ENCODE peak calls at places on chromosomes 5 and 9, in nine cellular contexts. One of them, this sample, is unnamed.

GRCh38 chr9:124735121-124735520 is 36.0 kb downstream of the NR6A1 start:
- DNase-seq in esophagus muscularis mucosa: no peak
- DNase-seq in endothelial cell of umbilical vein: peak; percentile 48
- DNase-seq in tibial artery: no peak
- DNase-seq in PC-3: peak; percentile 69
- DNase-seq in IMR-90: peak; percentile 53
- DNase-seq in sigmoid colon: no peak
- DNase-seq in A549: no peak
- DNase-seq in heart right ventricle: no peak
- DNase-seq in this sample: peak; percentile 80

GRCh38 chr9:107539427-107540154 is 50.0 kb upstream of the KLF4 start:
- DNase-seq in esophagus muscularis mucosa: no peak
- DNase-seq in endothelial cell of umbilical vein: no peak
- DNase-seq in tibial artery: peak; percentile 54
- DNase-seq in PC-3: peak; percentile 24
- DNase-seq in IMR-90: no peak
- DNase-seq in sigmoid colon: peak; percentile 69
- DNase-seq in A549: no peak
- DNase-seq in heart right ventricle: no peak
- DNase-seq in this sample: no peak

GRCh38 chr5:72160299-72160698 is 53.0 kb downstream of the MAP1B start:
- DNase-seq in esophagus muscularis mucosa: no peak
- DNase-seq in endothelial cell of umbilical vein: peak; percentile 87
- DNase-seq in tibial artery: no peak
- DNase-seq in PC-3: no peak
- DNase-seq in IMR-90: peak; percentile 99
- DNase-seq in sigmoid colon: no peak
- DNase-seq in A549: no peak
- DNase-seq in heart right ventricle: no peak
- DNase-seq in this sample: no peak

GRCh38 chr5:174834081-174834480 is 109.7 kb downstream of the MSX2 start:
- DNase-seq in esophagus muscularis mucosa: no peak
- DNase-seq in endothelial cell of umbilical vein: no peak
- DNase-seq in tibial artery: no peak
- DNase-seq in PC-3: no peak
- DNase-seq in IMR-90: no peak
- DNase-seq in sigmoid colon: no peak
- DNase-seq in A549: no peak
- DNase-seq in heart right ventricle: no peak
- DNase-seq in this sample: no peak

GRCh38 chr5:124980174-124980941 is 233.9 kb upstream of the ZNF608 start:
- DNase-seq in esophagus muscularis mucosa: no peak
- DNase-seq in endothelial cell of umbilical vein: no peak
- DNase-seq in tibial artery: no peak
- DNase-seq in PC-3: no peak
- DNase-seq in IMR-90: no peak
- DNase-seq in sigmoid colon: no peak
- DNase-seq in A549: no peak
- DNase-seq in heart right ventricle: no peak
- DNase-seq in this sample: no peak

GRCh38 chr9:129995409-129996160 is 47.4 kb downstream of the FNBP1 start:
- DNase-seq in esophagus muscularis mucosa: no peak
- DNase-seq in endothelial cell of umbilical vein: peak; percentile 32
- DNase-seq in tibial artery: no peak
- DNase-seq in PC-3: peak; percentile 69
- DNase-seq in IMR-90: peak; percentile 54
- DNase-seq in sigmoid colon: no peak
- DNase-seq in A549: no peak
- DNase-seq in heart right ventricle: no peak
- DNase-seq in this sample: peak; percentile 63

GRCh38 chr9:114501786-114502682 is 3.2 kb downstream of the WHRN start:
- DNase-seq in esophagus muscularis mucosa: no peak
- DNase-seq in endothelial cell of umbilical vein: no peak
- DNase-seq in tibial artery: no peak
- DNase-seq in PC-3: peak; percentile 64
- DNase-seq in IMR-90: peak; percentile 81
- DNase-seq in sigmoid colon: no peak
- DNase-seq in A549: peak; percentile 30
- DNase-seq in heart right ventricle: no peak
- DNase-seq in this sample: peak; percentile 75

GRCh38 chr9:128391956-128392301 is 20.8 kb downstream of the URM1 start:
- DNase-seq in esophagus muscularis mucosa: no peak
- DNase-seq in endothelial cell of umbilical vein: no peak
- DNase-seq in tibial artery: no peak
- DNase-seq in PC-3: no peak
- DNase-seq in IMR-90: no peak
- DNase-seq in sigmoid colon: no peak
- DNase-seq in A549: no peak
- DNase-seq in heart right ventricle: no peak
- DNase-seq in this sample: no peak

GRCh38 chr5:52875827-52876226 is 88.1 kb downstream of the ITGA1 start:
- DNase-seq in esophagus muscularis mucosa: no peak
- DNase-seq in endothelial cell of umbilical vein: no peak
- DNase-seq in tibial artery: no peak
- DNase-seq in PC-3: no peak
- DNase-seq in IMR-90: no peak
- DNase-seq in sigmoid colon: no peak
- DNase-seq in A549: no peak
- DNase-seq in heart right ventricle: peak; percentile 13
- DNase-seq in this sample: no peak

GRCh38 chr9:94804917-94805544 is 78.5 kb downstream of the AOPEP start:
- DNase-seq in esophagus muscularis mucosa: no peak
- DNase-seq in endothelial cell of umbilical vein: peak; percentile 29
- DNase-seq in tibial artery: no peak
- DNase-seq in PC-3: peak; percentile 35
- DNase-seq in IMR-90: no peak
- DNase-seq in sigmoid colon: no peak
- DNase-seq in A549: peak; percentile 62
- DNase-seq in heart right ventricle: no peak
- DNase-seq in this sample: peak; percentile 55

DNA sequence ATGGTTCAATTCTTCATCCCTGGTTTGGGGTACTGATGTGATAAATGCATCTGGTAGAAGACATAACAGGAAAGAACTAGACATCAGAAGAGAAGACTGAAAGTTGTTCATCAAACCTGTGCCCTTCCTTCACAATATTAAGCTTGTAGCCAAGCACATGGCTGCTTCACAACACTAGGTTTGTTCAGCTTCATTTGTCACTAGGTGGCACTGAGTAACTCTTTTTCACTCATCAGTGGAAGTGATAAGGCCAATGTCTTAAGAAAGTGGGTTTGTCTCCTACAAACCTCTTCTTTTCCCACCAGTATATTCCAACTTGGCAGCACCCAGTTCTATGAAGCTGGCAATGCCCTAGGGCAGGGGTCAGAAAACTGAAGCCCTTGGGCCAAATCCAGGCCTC is 26.9 kb downstream of the ZNF484 start:
- DNase-seq in esophagus muscularis mucosa: no peak
- DNase-seq in endothelial cell of umbilical vein: no peak
- DNase-seq in tibial artery: no peak
- DNase-seq in PC-3: peak; percentile 26
- DNase-seq in IMR-90: no peak
- DNase-seq in sigmoid colon: no peak
- DNase-seq in A549: peak; percentile 21
- DNase-seq in heart right ventricle: no peak
- DNase-seq in this sample: no peak
- TF ChIP-seq CTCF in esophagus muscularis mucosa: no peak
- TF ChIP-seq CTCF in endothelial cell of umbilical vein: no peak
- TF ChIP-seq CTCF in tibial artery: no peak
- TF ChIP-seq CTCF in PC-3: peak; percentile 17
- TF ChIP-seq CTCF in IMR-90: no peak
- TF ChIP-seq CTCF in sigmoid colon: no peak
- TF ChIP-seq CTCF in A549: no peak
- TF ChIP-seq CTCF in heart right ventricle: no peak
- TF ChIP-seq CTCF in this sample: no peak

GRCh38 chr9:31588010-31588409 is 796.4 kb upstream of the ACO1 start:
- DNase-seq in esophagus muscularis mucosa: no peak
- DNase-seq in endothelial cell of umbilical vein: no peak
- DNase-seq in tibial artery: no peak
- DNase-seq in PC-3: no peak
- DNase-seq in IMR-90: no peak
- DNase-seq in sigmoid colon: no peak
- DNase-seq in A549: no peak
- DNase-seq in heart right ventricle: peak; percentile 3
- DNase-seq in this sample: no peak

GRCh38 chr9:31588756-31589155 is 795.7 kb upstream of the ACO1 start:
- DNase-seq in esophagus muscularis mucosa: no peak
- DNase-seq in endothelial cell of umbilical vein: no peak
- DNase-seq in tibial artery: no peak
- DNase-seq in PC-3: no peak
- DNase-seq in IMR-90: no peak
- DNase-seq in sigmoid colon: no peak
- DNase-seq in A549: no peak
- DNase-seq in heart right ventricle: no peak
- DNase-seq in this sample: peak; percentile 51

GRCh38 chr9:31585158-31585557 is 799.3 kb upstream of the ACO1 start:
- DNase-seq in esophagus muscularis mucosa: no peak
- DNase-seq in endothelial cell of umbilical vein: no peak
- DNase-seq in tibial artery: no peak
- DNase-seq in PC-3: no peak
- DNase-seq in IMR-90: no peak
- DNase-seq in sigmoid colon: no peak
- DNase-seq in A549: no peak
- DNase-seq in heart right ventricle: no peak
- DNase-seq in this sample: no peak

GRCh38 chr9:31587176-31587575 is 797.3 kb upstream of the ACO1 start:
- DNase-seq in esophagus muscularis mucosa: no peak
- DNase-seq in endothelial cell of umbilical vein: no peak
- DNase-seq in tibial artery: no peak
- DNase-seq in PC-3: no peak
- DNase-seq in IMR-90: no peak
- DNase-seq in sigmoid colon: no peak
- DNase-seq in A549: no peak
- DNase-seq in heart right ventricle: no peak
- DNase-seq in this sample: no peak

GRCh38 chr9:31590091-31590490 is 794.4 kb upstream of the ACO1 start:
- DNase-seq in esophagus muscularis mucosa: no peak
- DNase-seq in endothelial cell of umbilical vein: no peak
- DNase-seq in tibial artery: no peak
- DNase-seq in PC-3: peak; percentile 2
- DNase-seq in IMR-90: no peak
- DNase-seq in sigmoid colon: no peak
- DNase-seq in A549: no peak
- DNase-seq in heart right ventricle: no peak
- DNase-seq in this sample: no peak
- H3K27ac ChIP-seq in esophagus muscularis mucosa: no peak overlapping the region
- H3K27ac ChIP-seq in endothelial cell of umbilical vein: no peak overlapping the region
- H3K27ac ChIP-seq in tibial artery: no peak overlapping the region
- H3K27ac ChIP-seq in PC-3: no peak overlapping the region
- H3K27ac ChIP-seq in IMR-90: no peak overlapping the region
- H3K27ac ChIP-seq in sigmoid colon: no peak overlapping the region
- H3K27ac ChIP-seq in A549: no peak overlapping the region
- H3K27ac ChIP-seq in heart right ventricle: no peak overlapping the region
- H3K27ac ChIP-seq in this sample: no peak overlapping the region

DNA sequence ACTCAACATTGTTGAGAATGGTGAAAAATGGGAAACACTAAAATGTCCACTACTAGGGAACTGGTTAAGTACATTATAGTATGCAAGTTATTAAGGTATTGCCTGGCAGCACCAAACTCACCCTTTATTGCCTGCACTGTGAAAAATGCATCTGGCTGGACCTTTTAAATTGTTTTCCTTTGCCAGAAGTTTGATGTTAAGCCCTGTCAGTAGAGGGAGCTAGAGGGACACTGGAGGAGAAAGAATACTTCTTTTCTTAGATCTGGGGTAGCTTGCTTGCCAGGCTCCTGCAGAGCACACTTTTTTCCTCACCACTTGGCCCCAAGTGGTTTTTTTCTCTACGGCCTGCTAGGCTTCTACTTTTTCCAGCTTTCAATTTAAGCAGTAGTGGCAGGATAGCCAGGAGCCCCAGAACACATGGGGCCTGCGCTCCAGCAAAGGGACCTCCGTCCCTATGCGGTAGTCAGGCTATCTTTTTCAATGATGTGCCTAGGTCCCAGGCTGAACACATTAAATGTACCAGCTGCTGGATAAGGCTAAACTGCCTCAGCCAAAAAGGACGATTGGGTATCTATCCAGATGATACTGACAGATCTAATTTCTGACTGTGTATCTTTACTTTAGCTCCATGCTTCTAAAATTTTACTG is 8.0 kb upstream of the HABP4 start:
- DNase-seq in esophagus muscularis mucosa: no peak
- DNase-seq in endothelial cell of umbilical vein: no peak
- DNase-seq in tibial artery: no peak
- DNase-seq in PC-3: peak; percentile 59
- DNase-seq in IMR-90: peak; percentile 23
- DNase-seq in sigmoid colon: no peak
- DNase-seq in A549: peak; percentile 56
- DNase-seq in heart right ventricle: no peak
- DNase-seq in this sample: no peak
- TF ChIP-seq CTCF in esophagus muscularis mucosa: peak; percentile 49
- TF ChIP-seq CTCF in endothelial cell of umbilical vein: peak; percentile 25
- TF ChIP-seq CTCF in tibial artery: no peak
- TF ChIP-seq CTCF in PC-3: peak; percentile 59
- TF ChIP-seq CTCF in IMR-90: peak; percentile 44
- TF ChIP-seq CTCF in sigmoid colon: peak; percentile 16
- TF ChIP-seq CTCF in A549: peak; percentile 50
- TF ChIP-seq CTCF in heart right ventricle: peak; percentile 11
- TF ChIP-seq CTCF in this sample: peak; percentile 30

GRCh38 chr9:720239-720881 is 121.1 kb upstream of the DMRT1 start:
- DNase-seq in esophagus muscularis mucosa: no peak
- DNase-seq in endothelial cell of umbilical vein: no peak
- DNase-seq in tibial artery: no peak
- DNase-seq in PC-3: no peak
- DNase-seq in IMR-90: no peak
- DNase-seq in sigmoid colon: no peak
- DNase-seq in A549: no peak
- DNase-seq in heart right ventricle: no peak
- DNase-seq in this sample: no peak

GRCh38 chr9:714675-715074 is 126.8 kb upstream of the DMRT1 start:
- DNase-seq in esophagus muscularis mucosa: no peak
- DNase-seq in endothelial cell of umbilical vein: no peak
- DNase-seq in tibial artery: no peak
- DNase-seq in PC-3: no peak
- DNase-seq in IMR-90: no peak
- DNase-seq in sigmoid colon: no peak
- DNase-seq in A549: no peak
- DNase-seq in heart right ventricle: no peak
- DNase-seq in this sample: no peak

GRCh38 chr9:715743-716400 is 125.6 kb upstream of the DMRT1 start:
- DNase-seq in esophagus muscularis mucosa: no peak
- DNase-seq in endothelial cell of umbilical vein: peak; percentile 39
- DNase-seq in tibial artery: no peak
- DNase-seq in PC-3: no peak
- DNase-seq in IMR-90: peak; percentile 68
- DNase-seq in sigmoid colon: no peak
- DNase-seq in A549: no peak
- DNase-seq in heart right ventricle: no peak
- DNase-seq in this sample: no peak

GRCh38 chr9:715310-715709 is 126.2 kb upstream of the DMRT1 start:
- DNase-seq in esophagus muscularis mucosa: no peak
- DNase-seq in endothelial cell of umbilical vein: no peak
- DNase-seq in tibial artery: no peak
- DNase-seq in PC-3: no peak
- DNase-seq in IMR-90: no peak
- DNase-seq in sigmoid colon: no peak
- DNase-seq in A549: no peak
- DNase-seq in heart right ventricle: no peak
- DNase-seq in this sample: no peak

DNA sequence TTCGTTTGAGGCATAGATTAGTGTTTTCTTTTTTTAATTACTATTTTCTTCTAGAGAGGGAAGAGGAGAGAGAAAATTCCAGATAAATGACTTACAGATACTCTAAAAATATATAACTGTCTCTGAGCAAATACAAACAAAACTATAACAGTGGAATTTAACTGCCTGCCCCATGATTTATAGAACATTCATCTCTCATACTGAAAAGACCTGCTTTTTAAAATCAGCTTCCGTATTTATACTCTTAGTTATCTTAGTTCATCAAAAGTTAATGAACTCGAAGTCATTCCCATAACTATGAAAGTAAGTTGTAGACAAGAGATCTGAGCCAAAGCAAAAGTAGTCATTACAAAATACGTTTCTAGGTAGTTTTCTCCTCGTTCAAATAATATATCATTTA is 123.8 kb upstream of the DMRT1 start:
- DNase-seq in esophagus muscularis mucosa: no peak
- DNase-seq in endothelial cell of umbilical vein: no peak
- DNase-seq in tibial artery: no peak
- DNase-seq in PC-3: no peak
- DNase-seq in IMR-90: no peak
- DNase-seq in sigmoid colon: no peak
- DNase-seq in A549: no peak
- DNase-seq in heart right ventricle: no peak
- DNase-seq in this sample: no peak
- H3K27ac ChIP-seq in esophagus muscularis mucosa: peak overlapping the region; percentile 84
- H3K27ac ChIP-seq in endothelial cell of umbilical vein: no peak overlapping the region
- H3K27ac ChIP-seq in tibial artery: peak overlapping the region; percentile 69
- H3K27ac ChIP-seq in PC-3: no peak overlapping the region
- H3K27ac ChIP-seq in IMR-90: no peak overlapping the region
- H3K27ac ChIP-seq in sigmoid colon: peak overlapping the region; percentile 79
- H3K27ac ChIP-seq in A549: no peak overlapping the region
- H3K27ac ChIP-seq in heart right ventricle: no peak overlapping the region
- H3K27ac ChIP-seq in this sample: no peak overlapping the region